ENCODE peak calls at places on chromosomes 4 and X, in five cellular contexts. G, X, M, F and C are unnamed samples.

GRCh38 chrX:123859409-123859827 is 435 bp upstream of the XIAP start:
- DNase-seq in G (peak), X (no peak), M (no peak), F (no peak), C (no peak)

GRCh38 chr4:127229866-127230608 is 402.7 kb upstream of the INTU start:
- DNase-seq in G (no peak), X (no peak), M (no peak), F (no peak), C (no peak)

GRCh38 chr4:8682725-8683124 is 90.2 kb downstream of the CPZ start:
- DNase-seq in G (no peak), X (no peak), M (no peak), F (no peak), C (no peak)

GRCh38 chr4:140046573-140046972 is 107.4 kb downstream of the MAML3 start:
- DNase-seq in G (no peak), X (no peak), M (no peak), F (no peak), C (no peak)

GRCh38 chr4:10011885-10012284 is 9.4 kb downstream of the SLC2A9 start:
- DNase-seq in G (no peak), X (no peak), M (no peak), F (peak), C (no peak)

GRCh38 chr4:171929907-171930306 is 116.7 kb downstream of the GALNTL6 start:
- DNase-seq in G (no peak), X (no peak), M (no peak), F (no peak), C (no peak)

GRCh38 chr4:8108261-8108660 is 50.4 kb downstream of the ABLIM2 start:
- DNase-seq in G (no peak), X (no peak), M (no peak), F (no peak), C (no peak)

GRCh38 chr4:74624351-74625151 is 169.8 kb downstream of the BTC start:
- DNase-seq in G (no peak), X (peak), M (peak), F (no peak), C (peak)

GRCh38 chr4:143183513-143184216 is 1.1 kb upstream of the USP38 start:
- DNase-seq in G (no peak), X (no peak), M (no peak), F (no peak), C (no peak)

GRCh38 chrX:153438522-153438921 is 7.3 kb downstream of the TREX2 start:
- DNase-seq in G (no peak), X (no peak), M (peak), F (no peak), C (peak)

GRCh38 chrX:118976599-118977340 is 2.4 kb downstream of the LONRF3 start:
- DNase-seq in G (no peak), X (peak), M (no peak), F (peak), C (no peak)

GRCh38 chr4:79652232-79652631 is 244.2 kb upstream of the GK2 start:
- DNase-seq in G (no peak), X (no peak), M (peak), F (no peak), C (peak)

GRCh38 chrX:1661048-1661921 is 46.4 kb downstream of the ASMT start:
- DNase-seq in G (peak), X (no peak), M (no peak), F (peak), C (peak)

GRCh38 chrX:40735318-40736169 is at the start of gene MED14:
- DNase-seq in G (peak), X (peak), M (peak), F (peak), C (peak)

GRCh38 chrX:1060562-1060960 is 151.9 kb downstream of the CRLF2 start:
- DNase-seq in G (no peak), X (no peak), M (no peak), F (no peak), C (no peak)

GRCh38 chr4:157775971-157776370 is 396.9 kb downstream of the GASK1B start:
- DNase-seq in G (no peak), X (no peak), M (no peak), F (no peak), C (no peak)

GRCh38 chr4:169818063-169818679 is 60.4 kb upstream of the HPF1 start:
- DNase-seq in G (no peak), X (no peak), M (no peak), F (no peak), C (no peak)

GRCh38 chr4:156771171-156771837 is 200.3 kb downstream of the PDGFC start:
- DNase-seq in G (no peak), X (no peak), M (peak), F (no peak), C (peak)

GRCh38 chr4:133148690-133149363 is at the start of gene PCDH10:
- DNase-seq in G (peak), X (peak), M (peak), F (peak), C (peak)

GRCh38 chrX:43750248-43750676 is 94.2 kb downstream of the MAOA start:
- DNase-seq in G (peak), X (peak), M (peak), F (peak), C (peak)

GRCh38 chr4:22457348-22457747 is 58.5 kb downstream of the ADGRA3 start:
- DNase-seq in G (no peak), X (no peak), M (no peak), F (no peak), C (no peak)

GRCh38 chrX:37454537-37455285 is 105.5 kb downstream of the PRRG1 start:
- DNase-seq in G (no peak), X (peak), M (peak), F (no peak), C (no peak)

GRCh38 chr4:45033676-45034410 is 307.5 kb upstream of the GNPDA2 start:
- DNase-seq in G (no peak), X (no peak), M (no peak), F (no peak), C (no peak)

GRCh38 chr4:8719421-8719820 is 126.9 kb downstream of the CPZ start:
- DNase-seq in G (peak), X (no peak), M (no peak), F (no peak), C (no peak)

GRCh38 chrX:22533898-22534297 is 261.2 kb downstream of the CBLL2 start:
- DNase-seq in G (no peak), X (no peak), M (no peak), F (no peak), C (no peak)

GRCh38 chr4:40395166-40395900 is 60.2 kb downstream of the CHRNA9 start:
- DNase-seq in G (no peak), X (no peak), M (no peak), F (no peak), C (no peak)

GRCh38 chr4:109411964-109412363 is 21.7 kb upstream of the SEC24B start:
- DNase-seq in G (no peak), X (no peak), M (no peak), F (no peak), C (no peak)

GRCh38 chrX:40392599-40392998 is 188.2 kb upstream of the ATP6AP2 start:
- DNase-seq in G (no peak), X (no peak), M (no peak), F (no peak), C (no peak)

GRCh38 chrX:22698151-22698550 is 301.6 kb upstream of the DDX53 start:
- DNase-seq in G (no peak), X (no peak), M (no peak), F (no peak), C (no peak)

GRCh38 chr4:1305261-1305711 is 15.6 kb downstream of the MAEA start:
- DNase-seq in G (no peak), X (no peak), M (no peak), F (no peak), C (peak)

GRCh38 chr4:140291259-140291658 is 82.2 kb upstream of the SCOC start:
- DNase-seq in G (no peak), X (no peak), M (peak), F (no peak), C (no peak)

GRCh38 chrX:15349046-15349445 is 13.7 kb upstream of the PIGA start:
- DNase-seq in G (no peak), X (peak), M (peak), F (peak), C (peak)

GRCh38 chr4:151743128-151743854 is 17.5 kb downstream of the GATB start:
- DNase-seq in G (no peak), X (no peak), M (no peak), F (no peak), C (no peak)

GRCh38 chr4:166091914-166092510 is 219.0 kb downstream of the TLL1 start:
- DNase-seq in G (no peak), X (peak), M (peak), F (peak), C (peak)

GRCh38 chr4:122826596-122827257 is at the start of gene FGF2:
- DNase-seq in G (peak), X (peak), M (peak), F (peak), C (no peak)

GRCh38 chr4:114272226-114272625 is 292.8 kb upstream of the ARSJ start:
- DNase-seq in G (no peak), X (peak), M (peak), F (no peak), C (no peak)

DNA sequence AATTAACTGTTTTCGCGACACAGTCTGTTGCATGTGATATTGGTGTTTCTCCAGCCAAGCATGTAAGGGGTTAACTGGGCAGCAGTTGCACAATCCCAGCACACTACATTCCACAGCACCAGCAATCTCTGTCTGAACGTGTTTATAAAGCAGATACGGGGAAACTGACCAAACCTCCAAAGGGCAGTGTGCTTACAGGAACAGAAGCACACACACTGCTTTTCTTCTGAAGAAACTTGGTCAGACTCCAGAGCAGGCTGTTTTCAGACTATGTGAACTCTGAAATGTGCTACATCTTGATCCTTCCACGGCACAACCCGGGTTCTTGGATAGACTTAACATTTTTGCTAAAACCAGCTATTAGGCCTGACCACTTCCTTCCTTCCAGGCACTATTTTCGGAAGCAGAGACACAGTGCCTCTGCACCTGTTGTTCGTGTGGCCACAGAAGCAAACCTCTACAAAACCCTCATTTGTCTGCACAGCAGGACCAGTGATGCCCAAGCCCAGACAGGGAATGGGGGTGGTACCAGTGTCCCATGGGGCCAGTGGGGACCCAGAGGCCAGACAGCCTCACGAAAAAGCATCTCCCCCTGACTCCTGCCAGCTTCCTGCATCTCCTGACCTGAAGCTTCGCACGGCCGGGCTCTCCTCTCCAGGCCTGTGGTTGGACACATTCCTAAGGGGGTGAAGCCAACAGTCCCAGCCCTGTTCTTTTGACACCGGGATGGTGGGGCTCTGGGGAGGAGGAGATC is 90.1 kb downstream of the IRF2 start:
- DNase-seq in G (no peak), X (no peak), M (peak), F (no peak), C (peak)
- H3K4me3 ChIP-seq in G (no peak), X (peak), M (peak), F (no peak), C (peak)

DNA sequence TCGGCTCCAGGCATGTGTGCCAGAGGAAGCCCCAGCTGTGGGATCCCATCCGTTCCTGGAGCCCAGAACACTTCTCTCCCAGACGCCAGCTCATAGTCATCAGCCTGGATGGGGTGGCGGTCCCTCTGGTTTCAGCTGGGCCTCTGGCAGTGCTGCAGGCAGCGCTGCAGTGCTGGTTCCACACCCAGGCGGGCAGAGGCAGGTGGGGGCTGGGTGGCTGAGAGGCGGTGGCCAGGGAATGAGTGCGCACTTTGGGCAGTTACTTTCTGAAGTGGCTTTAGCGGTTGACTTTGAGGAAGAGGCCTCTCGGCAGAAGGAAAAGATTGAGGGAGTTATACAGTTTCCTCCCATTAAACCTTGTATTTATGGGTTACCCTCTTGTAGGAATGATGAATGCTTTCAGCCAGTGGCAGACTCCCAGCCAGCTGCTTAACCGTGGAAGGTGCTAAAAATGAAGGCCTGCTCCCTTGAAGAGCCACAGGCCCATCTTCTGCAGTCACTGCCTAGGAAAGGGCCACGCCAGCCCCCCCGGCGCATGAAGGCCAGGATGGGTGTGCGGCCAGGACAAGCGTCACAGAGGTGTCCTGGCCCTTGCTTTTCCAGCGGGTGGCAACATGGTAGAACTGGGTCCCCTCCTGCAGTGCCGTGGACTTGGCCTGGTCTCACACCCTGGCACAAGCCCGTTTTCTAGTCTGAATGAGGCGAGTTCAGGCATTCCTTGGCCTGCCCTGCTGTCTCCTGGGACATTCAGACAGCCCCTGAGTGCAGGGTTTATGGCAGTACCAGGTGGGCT is 9.9 kb downstream of the TADA2B start:
- DNase-seq in G (no peak), X (no peak), M (no peak), F (no peak), C (no peak)
- TF ChIP-seq MAFK in G (no peak), X (no peak), M (no peak), F (no peak), C (no peak)

GRCh38 chrX:65745992-65746391 is 78.5 kb downstream of the MSN start:
- DNase-seq in G (no peak), X (no peak), M (no peak), F (no peak), C (no peak)
- H3K4me3 ChIP-seq in G (no peak), X (no peak), M (no peak), F (no peak), C (no peak)

DNA sequence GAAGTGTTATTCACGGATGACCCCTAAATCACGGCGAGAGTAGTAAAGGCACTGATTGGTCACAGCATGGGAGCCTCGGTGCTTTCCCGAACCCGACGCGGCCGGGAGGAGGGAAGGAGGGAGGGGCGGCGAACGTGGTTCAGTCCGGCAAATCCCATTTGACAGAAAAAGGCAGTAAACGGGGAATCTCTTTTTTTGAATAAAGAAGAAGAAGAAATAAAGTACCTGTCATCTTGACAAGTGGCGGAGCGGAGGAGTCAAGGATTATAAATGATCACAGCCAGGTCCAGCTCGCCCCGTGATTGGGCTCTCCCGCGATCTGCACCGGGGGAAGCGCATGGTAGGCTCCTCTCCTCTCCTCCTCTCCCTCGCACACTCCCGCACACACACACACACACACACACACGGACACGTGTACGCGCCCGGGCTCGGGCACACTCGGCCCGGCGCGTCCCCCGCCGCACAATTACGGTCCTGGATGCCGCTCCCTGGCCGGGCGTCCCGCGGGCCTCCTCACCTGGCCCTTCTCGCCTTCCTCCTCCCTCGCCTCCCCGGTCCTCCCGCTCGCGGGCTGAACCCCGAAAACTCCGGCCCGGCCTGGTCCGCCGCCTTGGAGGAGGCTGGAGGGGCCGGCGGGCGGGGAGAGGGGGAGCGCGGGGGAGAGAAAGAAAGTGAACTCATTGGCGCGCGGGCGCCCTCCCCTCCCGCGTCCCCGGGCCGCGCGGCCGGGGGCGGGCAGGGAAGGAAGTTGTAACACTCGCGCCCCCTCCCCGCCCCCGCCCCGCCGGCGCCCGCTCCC is 99.2 kb upstream of the TENM3 start:
- DNase-seq in G (peak), X (peak), M (peak), F (no peak), C (no peak)
- TF ChIP-seq MAFK in G (no peak), X (no peak), M (no peak), F (no peak), C (no peak)

DNA sequence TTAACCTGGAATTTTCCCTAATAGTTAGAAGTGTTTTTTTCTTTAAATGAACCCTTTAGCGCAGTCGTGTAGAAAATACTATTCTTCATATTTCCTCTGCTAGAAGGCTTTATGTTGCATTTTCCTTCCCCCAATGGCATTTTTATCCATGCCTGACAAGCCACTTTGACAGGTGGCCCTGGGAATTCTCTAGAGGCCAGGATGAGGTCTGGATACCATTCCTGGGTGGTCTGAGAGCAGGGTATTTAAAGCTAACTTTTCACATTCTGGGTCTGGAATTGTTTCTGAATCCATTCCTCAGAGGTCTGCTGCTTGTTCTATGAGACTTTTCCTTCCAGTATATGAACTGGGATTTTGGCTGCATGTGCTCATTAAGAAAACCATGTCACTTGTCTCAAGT is 31.2 kb upstream of the PDGFRA start:
- DNase-seq in G (no peak), X (no peak), M (no peak), F (no peak), C (no peak)
- H3K4me3 ChIP-seq in G (no peak), X (no peak), M (no peak), F (no peak), C (no peak)

DNA sequence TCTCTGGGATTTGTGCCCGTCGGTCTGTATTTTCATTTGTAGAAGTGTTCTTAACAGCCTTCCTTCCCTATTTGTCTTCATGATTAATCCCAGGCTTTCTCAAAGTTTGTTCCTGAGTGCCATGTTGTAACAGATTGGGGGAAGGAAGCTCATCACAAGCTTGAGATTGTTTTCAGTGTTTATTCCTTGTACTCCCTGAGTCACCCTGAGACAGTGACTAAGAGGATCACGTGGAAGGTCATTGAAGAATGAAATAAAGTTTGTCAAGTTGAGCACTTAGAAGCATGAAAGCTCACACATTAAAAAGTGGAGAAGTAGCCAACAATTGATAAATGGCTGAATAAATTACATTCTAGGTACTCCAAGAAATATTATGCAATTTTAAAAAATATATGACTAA is 153.5 kb upstream of the FAM241A start:
- DNase-seq in G (no peak), X (peak), M (peak), F (no peak), C (no peak)
- TF ChIP-seq MAFK in G (no peak), X (no peak), M (no peak), F (no peak), C (no peak)